ENCODE peak calls at places on chromosomes 2 and 18, in four cellular contexts. D is adrenal gland, Z is sigmoid colon, X is A549. B is an unnamed sample.

GRCh38 chr2:236527198-236527640 is 42.4 kb upstream of the ACKR3 start:
- DNase-seq in D (no peak), Z (no peak), X (no peak), B (no peak)

GRCh38 chr2:112700004-112700667 is 20.7 kb upstream of the NT5DC4 start:
- DNase-seq in D (no peak), Z (no peak), X (no peak), B (no peak)

GRCh38 chr18:45449761-45450227 is 165.5 kb upstream of the SLC14A2 start:
- DNase-seq in D (peak), Z (peak), X (no peak), B (peak)

GRCh38 chr18:35604369-35604768 is 22.8 kb downstream of the GALNT1 start:
- DNase-seq in D (no peak), Z (no peak), X (no peak), B (no peak)

GRCh38 chr2:18988557-18989232 is 369.7 kb downstream of the OSR1 start:
- DNase-seq in D (no peak), Z (no peak), X (no peak), B (no peak)

GRCh38 chr2:21642647-21643046 is 518.9 kb downstream of the TDRD15 start:
- DNase-seq in D (no peak), Z (no peak), X (no peak), B (no peak)

GRCh38 chr2:28506112-28506511 is 10.3 kb downstream of the PLB1 start:
- DNase-seq in D (no peak), Z (no peak), X (no peak), B (no peak)

GRCh38 chr2:144111443-144111842 is 408.5 kb downstream of the ZEB2 start:
- DNase-seq in D (peak), Z (no peak), X (no peak), B (no peak)

GRCh38 chr2:218876562-218877219 is 4.0 kb upstream of the WNT10A start:
- DNase-seq in D (peak), Z (peak), X (peak), B (peak)

GRCh38 chr2:194730266-194730665 is 926.8 kb upstream of the SLC39A10 start:
- DNase-seq in D (no peak), Z (no peak), X (no peak), B (no peak)

GRCh38 chr2:100703213-100703612 is 116.7 kb upstream of the NPAS2 start:
- DNase-seq in D (no peak), Z (no peak), X (no peak), B (no peak)

GRCh38 chr2:192011196-192011595 is 164.3 kb upstream of the CAVIN2 start:
- DNase-seq in D (no peak), Z (no peak), X (no peak), B (no peak)

GRCh38 chr2:545228-545627 is 132.0 kb downstream of the TMEM18 start:
- DNase-seq in D (no peak), Z (no peak), X (no peak), B (no peak)

GRCh38 chr18:3261393-3262233 is at the start of gene MYL12B:
- DNase-seq in D (peak), Z (peak), X (peak), B (peak)

GRCh38 chr2:217513256-217513655 is 489.5 kb downstream of the TNS1 start:
- DNase-seq in D (no peak), Z (no peak), X (no peak), B (no peak)

GRCh38 chr2:72673279-72673678 is 152.6 kb downstream of the EXOC6B start:
- DNase-seq in D (no peak), Z (no peak), X (peak), B (no peak)

GRCh38 chr2:148658807-148659722 is 14.5 kb downstream of the EPC2 start:
- DNase-seq in D (no peak), Z (no peak), X (no peak), B (no peak)

GRCh38 chr2:139160838-139161237 is 380.6 kb upstream of the NXPH2 start:
- DNase-seq in D (no peak), Z (no peak), X (no peak), B (no peak)

GRCh38 chr2:221571391-221572179 is 519 bp downstream of the EPHA4 start:
- DNase-seq in D (peak), Z (peak), X (peak), B (peak)

GRCh38 chr18:6920099-6920955 is 190.8 kb downstream of the ARHGAP28 start:
- DNase-seq in D (peak), Z (no peak), X (peak), B (peak)

GRCh38 chr18:80050797-80051196 is 16.6 kb downstream of the RBFA start:
- DNase-seq in D (no peak), Z (no peak), X (no peak), B (no peak)

GRCh38 chr2:69202323-69202722 is 184.7 kb downstream of the GFPT1 start:
- DNase-seq in D (no peak), Z (no peak), X (no peak), B (no peak)

GRCh38 chr2:176129825-176130152 is 284 bp downstream of the HOXD8 start:
- DNase-seq in D (peak), Z (peak), X (no peak), B (no peak)

GRCh38 chr2:85435986-85436835 is 17.7 kb downstream of the SH2D6 start:
- DNase-seq in D (no peak), Z (no peak), X (no peak), B (no peak)

GRCh38 chr2:12787891-12788783 is 71.4 kb downstream of the TRIB2 start:
- DNase-seq in D (no peak), Z (no peak), X (no peak), B (peak)

GRCh38 chr18:45245036-45245638 is 370.1 kb upstream of the SLC14A2 start:
- DNase-seq in D (no peak), Z (no peak), X (no peak), B (no peak)

GRCh38 chr18:36697905-36698304 is 130.9 kb downstream of the TPGS2 start:
- DNase-seq in D (no peak), Z (no peak), X (no peak), B (no peak)

GRCh38 chr2:215357660-215358059 is 45.8 kb downstream of the ATIC start:
- DNase-seq in D (no peak), Z (no peak), X (no peak), B (no peak)

GRCh38 chr18:67308819-67309218 is 207.7 kb downstream of the DSEL start:
- DNase-seq in D (no peak), Z (no peak), X (no peak), B (no peak)

GRCh38 chr2:173969886-173970285 is 4.7 kb upstream of the SP3 start:
- DNase-seq in D (no peak), Z (no peak), X (no peak), B (no peak)
- TF ChIP-seq POLR2A in D (no peak), Z (no peak), X (no peak), B (no peak)

DNA sequence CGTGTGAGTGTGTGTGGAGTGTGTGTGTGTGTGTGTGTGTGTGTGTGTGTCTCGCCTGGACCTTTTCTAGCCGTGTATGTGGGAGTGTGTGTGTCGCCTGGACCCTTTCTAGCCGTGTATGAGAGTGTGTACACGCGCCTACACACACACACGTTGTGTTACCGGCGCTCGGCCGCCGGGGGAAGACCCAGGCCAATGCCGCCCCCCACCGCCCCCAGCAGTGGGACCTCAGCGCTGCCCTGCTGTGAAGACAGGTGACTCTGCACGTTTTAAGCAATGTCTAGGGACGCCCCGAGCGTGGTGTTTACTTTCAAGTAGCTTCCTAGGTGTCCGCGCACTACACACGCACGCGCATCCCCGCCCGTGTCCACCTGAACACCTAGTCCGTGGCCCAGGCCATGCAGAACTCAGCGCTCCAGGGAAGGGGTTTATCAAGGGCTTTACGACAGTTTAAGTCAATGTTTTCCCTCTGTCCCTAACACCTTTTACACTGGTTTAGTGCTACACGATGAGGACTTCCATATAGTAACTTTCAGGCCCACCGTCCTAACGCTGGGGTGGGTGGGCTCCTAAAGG is 1.2 kb upstream of the BCL2 start:
- DNase-seq in D (peak), Z (peak), X (no peak), B (peak)
- TF ChIP-seq POLR2A in D (no peak), Z (no peak), X (no peak), B (no peak)

GRCh38 chr2:224922142-224922727 is 120.0 kb downstream of the DOCK10 start:
- DNase-seq in D (no peak), Z (no peak), X (no peak), B (no peak)
- TF ChIP-seq POLR2A in D (no peak), Z (no peak), X (no peak), B (no peak)

GRCh38 chr2:179264238-179265081 is at the start of gene SESTD1:
- DNase-seq in D (peak), Z (peak), X (peak), B (peak)
- TF ChIP-seq POLR2A in D (no peak), Z (no peak), X (peak), B (no peak)

GRCh38 chr2:24049485-24050021 is at the start of gene FKBP1B:
- DNase-seq in D (peak), Z (peak), X (peak), B (peak)
- TF ChIP-seq POLR2A in D (no peak), Z (no peak), X (peak), B (no peak)

GRCh38 chr2:64606495-64607363 is 47.0 kb downstream of the SERTAD2 start:
- DNase-seq in D (peak), Z (peak), X (no peak), B (peak)

GRCh38 chr2:64608867-64609228 is 44.9 kb downstream of the SERTAD2 start:
- DNase-seq in D (no peak), Z (peak), X (no peak), B (no peak)

GRCh38 chr2:64607381-64607780 is 46.3 kb downstream of the SERTAD2 start:
- DNase-seq in D (no peak), Z (peak), X (no peak), B (no peak)

GRCh38 chr2:64610456-64610855 is 43.3 kb downstream of the SERTAD2 start:
- DNase-seq in D (no peak), Z (peak), X (no peak), B (no peak)

DNA sequence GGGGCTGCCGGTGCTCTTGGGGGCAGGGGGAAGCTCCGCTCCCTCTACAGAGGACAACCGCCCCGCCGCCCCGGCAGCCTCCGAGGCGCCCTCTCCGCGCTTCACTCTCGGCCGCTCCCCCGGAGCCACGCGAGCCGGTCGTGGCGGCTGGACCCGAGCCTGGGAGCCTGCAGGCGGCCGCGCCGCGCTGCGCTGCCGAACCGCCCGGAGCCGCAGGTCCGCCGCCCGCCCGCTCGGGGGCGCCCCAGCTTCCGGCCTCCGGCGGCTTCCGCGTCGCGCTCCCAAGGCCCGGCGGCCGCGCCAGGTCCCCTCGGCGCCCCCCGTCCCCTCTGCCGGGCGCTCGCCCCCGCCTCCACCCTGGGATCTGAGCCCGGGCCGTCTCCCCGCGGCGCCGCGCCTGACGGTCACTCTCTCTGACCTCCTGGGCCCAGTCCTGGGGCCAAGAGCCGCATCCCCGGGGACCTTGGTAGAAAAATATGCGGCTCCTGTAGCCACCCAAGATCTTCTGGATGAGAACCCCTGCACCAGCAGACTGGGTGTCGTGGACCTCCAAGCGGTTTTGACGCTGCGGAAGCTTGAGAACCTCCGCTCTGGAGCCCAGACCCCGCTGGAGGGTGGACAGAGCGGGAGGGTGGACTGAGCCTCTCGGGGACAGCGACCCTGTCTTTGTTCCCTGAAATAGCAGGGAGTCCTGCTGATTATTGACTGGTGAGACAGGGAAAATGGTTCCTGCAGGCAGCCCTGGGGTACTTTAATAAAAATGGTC is 44.3 kb downstream of the SERTAD2 start:
- DNase-seq in D (peak), Z (peak), X (peak), B (peak)
- TF ChIP-seq POLR2A in D (peak), Z (no peak), X (peak), B (no peak)

DNA sequence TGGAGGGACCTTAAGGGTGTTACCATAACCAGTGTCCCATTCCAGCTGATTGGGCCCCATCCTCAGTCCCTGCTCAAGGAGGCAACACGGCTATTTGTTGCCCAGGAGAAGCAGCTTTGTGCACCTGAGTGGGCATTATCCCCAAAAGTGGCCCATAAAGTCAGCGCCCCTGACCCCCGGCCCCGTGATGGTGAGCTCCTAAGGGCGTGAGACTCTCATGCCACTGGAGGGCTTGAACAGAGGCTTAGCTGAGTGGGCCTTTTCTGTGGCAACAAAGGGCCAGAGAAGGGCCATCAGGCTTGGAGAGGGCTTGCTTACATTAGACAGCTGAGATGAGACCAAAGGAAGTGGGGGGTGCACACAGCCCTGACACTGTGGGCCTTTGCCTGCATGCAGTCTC is 99.2 kb upstream of the RAB6C start:
- DNase-seq in D (no peak), Z (no peak), X (no peak), B (peak)
- TF ChIP-seq POLR2A in D (no peak), Z (no peak), X (no peak), B (no peak)

GRCh38 chr2:172427990-172428840 is 829 bp downstream of the ITGA6 start:
- DNase-seq in D (peak), Z (no peak), X (peak), B (peak)
- TF ChIP-seq POLR2A in D (no peak), Z (no peak), X (no peak), B (no peak)

GRCh38 chr2:237669628-237670351 is 42.4 kb downstream of the LRRFIP1 start:
- DNase-seq in D (peak), Z (peak), X (no peak), B (no peak)
- TF ChIP-seq POLR2A in D (no peak), Z (no peak), X (no peak), B (no peak)